ENCODE peak calls at places on chromosomes 6 and 20, in five cellular contexts. B, U, A, I and R are unnamed samples.

GRCh38 chr20:20079102-20079784 is 26.9 kb downstream of the CFAP61 start:
- DNase-seq in U (no peak), A (no peak), I (no peak), B (no peak), R (no peak)

GRCh38 chr6:4085329-4085695 is 6.4 kb upstream of the FAM217A start:
- DNase-seq in A (no peak), I (no peak), B (no peak), U (no peak), R (peak)

GRCh38 chr20:4797275-4797674 is 75.6 kb downstream of the PRND start:
- DNase-seq in A (no peak), B (no peak), U (no peak), I (no peak), R (peak)

GRCh38 chr20:62978559-62978938 is 26.0 kb downstream of the SLC17A9 start:
- DNase-seq in U (no peak), A (no peak), I (no peak), B (no peak), R (no peak)

GRCh38 chr6:165922309-165922794 is 245.3 kb downstream of the TBXT start:
- DNase-seq in A (no peak), I (no peak), U (no peak), B (no peak), R (peak)

GRCh38 chr6:35728663-35729348 is 8.0 kb upstream of the ARMC12 start:
- DNase-seq in B (no peak), U (no peak), I (peak), A (no peak), R (no peak)

GRCh38 chr6:33975631-33976424 is 170.1 kb downstream of the GRM4 start:
- DNase-seq in I (peak), A (no peak), U (peak), B (no peak), R (no peak)

GRCh38 chr6:166872431-166873139 is 83.8 kb downstream of the RNASET2 start:
- DNase-seq in U (no peak), A (no peak), I (peak), B (no peak), R (no peak)

GRCh38 chr6:167758309-167759023 is 68.2 kb upstream of the AFDN start:
- DNase-seq in B (no peak), I (no peak), U (no peak), A (no peak), R (no peak)

GRCh38 chr6:19757036-19757435 is 80.1 kb upstream of the ID4 start:
- DNase-seq in A (no peak), U (no peak), I (peak), B (no peak), R (peak)

GRCh38 chr20:38875170-38875993 is 50.8 kb upstream of the FAM83D start:
- DNase-seq in B (no peak), I (peak), U (no peak), A (no peak), R (no peak)

GRCh38 chr6:39496951-39497350 is 174.4 kb upstream of the KCNK16 start:
- DNase-seq in U (no peak), B (peak), I (no peak), A (no peak), R (no peak)

GRCh38 chr6:155936551-155936950 is 480.9 kb upstream of the NOX3 start:
- DNase-seq in I (no peak), A (no peak), B (no peak), U (no peak), R (no peak)

GRCh38 chr20:62907377-62908317 is 18.7 kb downstream of the DIDO1 start:
- DNase-seq in I (peak), B (no peak), U (no peak), A (no peak), R (peak)

GRCh38 chr6:87333591-87334181 is 4.6 kb upstream of the GJB7 start:
- DNase-seq in B (peak), A (no peak), U (no peak), I (peak), R (peak)

GRCh38 chr6:35496851-35497570 is at the start of gene TEAD3:
- DNase-seq in U (peak), B (peak), A (no peak), I (peak), R (peak)

GRCh38 chr6:134706806-134707205 is 243.1 kb downstream of the ALDH8A1 start:
- DNase-seq in A (no peak), B (no peak), I (peak), U (no peak), R (peak)

GRCh38 chr6:20933057-20933792 is 399.0 kb downstream of the CDKAL1 start:
- DNase-seq in U (no peak), I (peak), B (no peak), A (no peak), R (no peak)

DNA sequence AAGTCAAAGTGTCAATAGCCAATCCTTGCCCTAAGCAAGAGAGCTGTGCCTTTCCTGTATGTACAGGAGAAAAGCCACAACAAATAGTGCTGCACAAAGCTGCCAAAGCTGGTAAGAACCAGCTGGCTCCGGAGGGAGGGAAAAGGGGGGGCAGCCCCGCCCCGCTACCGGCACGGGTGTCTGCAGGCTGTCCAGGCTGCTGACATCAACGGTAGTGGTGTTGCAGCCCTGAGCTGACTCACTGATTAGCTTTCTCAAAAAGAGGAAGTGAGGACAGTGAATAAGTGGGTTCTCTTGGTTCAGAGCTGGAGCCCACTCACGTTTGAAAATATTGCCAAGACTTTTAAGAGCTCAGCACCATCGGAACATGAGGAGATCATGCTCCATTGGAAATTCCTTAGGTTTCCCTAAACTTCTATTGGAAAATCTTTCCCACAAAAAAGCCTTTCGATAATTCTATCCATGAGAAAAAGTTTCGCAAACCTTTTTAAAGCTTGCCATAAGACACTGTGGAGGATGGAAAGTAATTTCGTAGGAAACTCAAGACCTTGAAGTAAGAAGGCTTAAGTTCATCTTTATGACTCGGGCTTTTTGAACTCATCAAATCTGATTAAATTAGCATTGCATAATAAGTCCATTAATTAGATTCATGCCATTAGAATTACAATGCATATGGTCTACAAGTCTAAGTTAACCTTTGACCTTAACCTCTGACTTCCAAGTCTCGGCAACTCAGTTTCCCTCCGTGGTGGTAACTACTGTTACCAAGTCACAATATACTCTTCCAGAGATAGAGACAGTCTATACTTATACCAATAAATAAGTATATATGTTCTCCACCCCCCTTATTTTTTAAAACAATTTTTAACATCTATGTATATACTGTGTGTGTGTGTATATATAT is 67.0 kb downstream of the TNFRSF21 start:
- DNase-seq in U (no peak), A (peak), I (peak), B (peak), R (peak)
- H3K4me3 ChIP-seq in U (no peak), A (no peak), I (no peak), B (peak), R (no peak)

GRCh38 chr6:137967689-137968467 is 100.8 kb downstream of the TNFAIP3 start:
- DNase-seq in I (no peak), B (no peak), A (no peak), U (no peak), R (no peak)
- H2BK5ac ChIP-seq in I (no peak), B (no peak), A (no peak), U (no peak), R (no peak)

GRCh38 chr6:17959317-17959716 is 28.1 kb downstream of the KIF13A start:
- DNase-seq in U (no peak), B (peak), I (no peak), A (no peak), R (peak)

GRCh38 chr6:17962436-17963031 is 24.9 kb downstream of the KIF13A start:
- DNase-seq in I (no peak), B (peak), A (no peak), U (no peak), R (peak)

GRCh38 chr6:17957488-17957887 is 29.9 kb downstream of the KIF13A start:
- DNase-seq in B (peak), I (no peak), U (no peak), A (no peak), R (peak)

DNA sequence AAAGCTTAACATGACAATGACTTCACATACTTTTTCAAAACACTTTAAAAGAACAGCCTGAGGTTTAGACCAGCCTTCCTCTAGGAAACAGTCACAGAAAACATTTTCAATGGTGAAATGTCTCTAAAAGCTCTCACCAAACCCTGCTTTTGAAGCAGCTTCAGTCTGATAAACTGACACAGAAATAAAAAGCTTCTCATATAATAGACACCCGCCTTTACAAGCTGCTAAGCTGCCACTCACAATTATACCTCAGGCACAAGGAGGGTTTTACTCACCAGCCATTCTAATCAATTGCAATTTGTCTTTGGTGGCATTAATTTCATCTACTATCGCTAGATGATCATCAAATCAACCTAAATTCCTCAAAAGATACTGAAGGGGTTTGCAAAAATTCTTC is 29.5 kb downstream of the KIF13A start:
- DNase-seq in B (no peak), I (no peak), A (no peak), U (no peak), R (no peak)
- H3K4me3 ChIP-seq in B (no peak), I (no peak), A (no peak), U (no peak), R (no peak)

GRCh38 chr6:150867117-150867516 is 1.6 kb downstream of the MTHFD1L start:
- DNase-seq in B (no peak), A (no peak), U (no peak), I (peak), R (no peak)
- H2BK5ac ChIP-seq in B (no peak), A (no peak), U (no peak), I (peak), R (peak)

GRCh38 chr20:7294816-7295360 is 527.4 kb downstream of the BMP2 start:
- DNase-seq in B (no peak), I (no peak), A (no peak), U (no peak), R (no peak)
- H3K4me3 ChIP-seq in B (no peak), I (no peak), A (no peak), U (no peak), R (no peak)

DNA sequence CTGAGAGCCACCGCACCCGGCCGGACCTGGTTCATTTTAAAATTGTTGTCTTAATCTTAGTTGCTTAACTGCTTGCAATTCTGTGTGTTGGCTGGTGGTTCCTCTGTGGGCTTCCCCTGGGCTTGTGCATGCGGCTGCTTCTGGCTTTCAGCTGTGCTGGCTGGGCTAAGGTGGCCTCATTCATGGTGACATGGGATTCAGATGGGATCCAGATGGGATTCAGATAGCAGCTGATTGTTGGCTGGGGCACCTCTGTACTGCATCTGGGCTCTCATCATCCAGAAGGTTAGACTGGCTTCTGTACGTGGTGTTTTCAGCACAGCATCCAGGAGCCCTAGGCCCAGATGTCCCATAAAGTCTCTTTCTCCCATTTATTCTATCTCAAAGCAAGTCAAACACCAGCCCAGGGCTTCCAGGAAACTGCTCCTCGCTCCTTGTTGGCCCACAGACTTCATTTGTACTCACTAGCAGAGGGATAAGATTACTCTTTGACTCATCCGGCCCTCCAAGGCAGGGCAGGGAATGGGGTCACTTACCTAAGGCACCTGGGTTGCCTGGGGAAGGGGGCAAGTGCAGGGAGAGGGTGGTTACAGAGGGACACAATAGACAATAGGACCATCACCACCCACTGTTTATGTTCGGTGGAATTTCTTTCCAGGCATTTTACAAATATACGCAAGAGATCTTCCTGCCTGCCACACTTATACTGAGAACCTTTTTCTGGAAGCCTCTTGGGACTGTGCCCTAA is 10.2 kb upstream of the PEDS1 start:
- DNase-seq in U (no peak), I (peak), B (peak), A (no peak), R (peak)
- H2BK5ac ChIP-seq in U (peak), I (no peak), B (no peak), A (peak), R (peak)

GRCh38 chr6:23174781-23175361 is 605.5 kb downstream of the HDGFL1 start:
- DNase-seq in U (no peak), B (peak), I (no peak), A (no peak), R (peak)
- H3K4me3 ChIP-seq in U (no peak), B (peak), I (no peak), A (no peak), R (no peak)

GRCh38 chr20:32762754-32763201 is 593 bp downstream of the DNMT3B start:
- DNase-seq in U (no peak), I (peak), A (no peak), B (peak), R (no peak)
- H2BK5ac ChIP-seq in U (peak), I (peak), A (peak), B (no peak), R (no peak)

GRCh38 chr20:53676519-53676822 is 82.8 kb upstream of the ZNF217 start:
- DNase-seq in B (no peak), I (no peak), U (no peak), A (no peak), R (no peak)
- H3K4me3 ChIP-seq in B (no peak), I (no peak), U (no peak), A (no peak), R (no peak)